ENCODE peak calls at places on chromosomes 2 and 18, in six cellular contexts. W is NCI-H1048, X is suprapubic skin, G is esophagus squamous epithelium, L is choroid plexus epithelial cell, N is A172. U is an unnamed sample.

GRCh38 chr2:2127474-2127873 is 203.6 kb downstream of the MYT1L start:
- DNase-seq in G (no peak), X (no peak), L (no peak), N (no peak), W (no peak), U (no peak)

GRCh38 chr2:62197609-62198236 is 1.8 kb downstream of the B3GNT2 start:
- DNase-seq in N (peak; percentile 13), L (no peak), X (no peak), G (no peak), W (no peak), U (no peak)

GRCh38 chr2:101753720-101754490 is 56.4 kb downstream of the MAP4K4 start:
- DNase-seq in W (no peak), G (no peak), X (no peak), N (no peak), L (no peak), U (no peak)

GRCh38 chr2:24269270-24269669 is 91.1 kb downstream of the ITSN2 start:
- DNase-seq in G (no peak), N (peak; percentile 17), L (peak; percentile 12), X (no peak), W (no peak), U (no peak)

GRCh38 chr18:49249523-49249922 is 210.9 kb downstream of the DYM start:
- DNase-seq in N (peak; percentile 57), L (peak; percentile 75), G (no peak), X (no peak), W (no peak), U (no peak)

GRCh38 chr2:8241317-8241716 is 440.5 kb upstream of the ID2 start:
- DNase-seq in N (no peak), L (no peak), X (no peak), W (no peak), G (no peak), U (no peak)

GRCh38 chr2:71880846-71881610 is 266.6 kb downstream of the CYP26B1 start:
- DNase-seq in L (peak; percentile 70), X (peak; percentile 74), G (no peak), N (peak; percentile 81), W (no peak), U (no peak)

GRCh38 chr2:233118601-233119000 is 58.5 kb downstream of the INPP5D start:
- DNase-seq in X (peak; percentile 45), N (no peak), L (no peak), G (no peak), W (no peak), U (no peak)

GRCh38 chr18:5643288-5643687 is 99.5 kb upstream of the EPB41L3 start:
- DNase-seq in L (no peak), G (no peak), W (no peak), X (no peak), N (no peak), U (no peak)

GRCh38 chr2:54042341-54042740 is 71.5 kb upstream of the PSME4 start:
- DNase-seq in X (no peak), G (no peak), L (peak; percentile 51), W (no peak), N (no peak), U (no peak)

GRCh38 chr2:239026711-239027430 is 179.0 kb downstream of the TWIST2 start:
- DNase-seq in L (no peak), N (no peak), G (no peak), W (no peak), X (peak; percentile 58), U (peak; percentile 64)

GRCh38 chr2:45944075-45944474 is 292.6 kb downstream of the PRKCE start:
- DNase-seq in L (peak; percentile 79), X (no peak), W (no peak), N (peak; percentile 60), G (no peak), U (no peak)

GRCh38 chr2:230410861-230411464 is 5.0 kb upstream of the SP100 start:
- DNase-seq in L (no peak), N (no peak), G (no peak), X (no peak), W (no peak), U (no peak)

GRCh38 chr18:75261430-75262223 is 51.0 kb downstream of the TSHZ1 start:
- DNase-seq in G (no peak), W (no peak), N (no peak), X (no peak), L (no peak), U (no peak)

GRCh38 chr2:239363946-239364637 is 36.7 kb downstream of the HDAC4 start:
- DNase-seq in W (no peak), X (no peak), G (no peak), L (no peak), N (no peak), U (no peak)

U was measured in NCI-H526.